ENCODE peak calls at places on chromosomes 1 and 21, in five cellular contexts. One of them, this sample, is unnamed.
A peak's percentile ranks its signal among the peaks of the same experiment; 100 is the strongest.

GRCh38 chr1:234851450-234852438 is 241.8 kb upstream of the IRF2BP2 start:
- DNase-seq in GM12891: no peak
- DNase-seq in K562: no peak
- DNase-seq in GM12878: no peak
- DNase-seq in SK-N-SH: no peak
- DNase-seq in this sample: no peak

GRCh38 chr1:84773933-84774497 is 83.8 kb upstream of the SSX2IP start:
- DNase-seq in GM12891: no peak
- DNase-seq in K562: no peak
- DNase-seq in GM12878: no peak
- DNase-seq in SK-N-SH: no peak
- DNase-seq in this sample: no peak

GRCh38 chr1:41322835-41323234 is 38.4 kb upstream of the FOXO6 start:
- DNase-seq in GM12891: peak; percentile 46
- DNase-seq in K562: peak; percentile 60
- DNase-seq in GM12878: no peak
- DNase-seq in SK-N-SH: peak; percentile 79
- DNase-seq in this sample: peak; percentile 48

GRCh38 chr21:46150491-46151121 is 4.8 kb downstream of the FTCD start:
- DNase-seq in GM12891: no peak
- DNase-seq in K562: no peak
- DNase-seq in GM12878: no peak
- DNase-seq in SK-N-SH: no peak
- DNase-seq in this sample: no peak

GRCh38 chr1:31760422-31760900 is 3.7 kb downstream of the ADGRB2 start:
- DNase-seq in GM12891: no peak
- DNase-seq in K562: no peak
- DNase-seq in GM12878: no peak
- DNase-seq in SK-N-SH: peak; percentile 56
- DNase-seq in this sample: no peak

GRCh38 chr1:59592924-59593323 is 221.8 kb upstream of the HOOK1 start:
- DNase-seq in GM12891: no peak
- DNase-seq in K562: no peak
- DNase-seq in GM12878: no peak
- DNase-seq in SK-N-SH: no peak
- DNase-seq in this sample: no peak

GRCh38 chr1:237851209-237851845 is 39.4 kb downstream of the ZP4 start:
- DNase-seq in GM12891: no peak
- DNase-seq in K562: peak; percentile 32
- DNase-seq in GM12878: no peak
- DNase-seq in SK-N-SH: peak; percentile 50
- DNase-seq in this sample: no peak

GRCh38 chr21:36691539-36692124 is 7.3 kb upstream of the SIM2 start:
- DNase-seq in GM12891: no peak
- DNase-seq in K562: no peak
- DNase-seq in GM12878: no peak
- DNase-seq in SK-N-SH: no peak
- DNase-seq in this sample: no peak

GRCh38 chr1:70528591-70529333 is 117.7 kb downstream of the CTH start:
- DNase-seq in GM12891: no peak
- DNase-seq in K562: peak; percentile 35
- DNase-seq in GM12878: no peak
- DNase-seq in SK-N-SH: peak; percentile 65
- DNase-seq in this sample: no peak

GRCh38 chr1:218658294-218658693 is 313.2 kb downstream of the TGFB2 start:
- DNase-seq in GM12891: no peak
- DNase-seq in K562: no peak
- DNase-seq in GM12878: no peak
- DNase-seq in SK-N-SH: no peak
- DNase-seq in this sample: no peak

GRCh38 chr1:9561429-9561828 is 22.2 kb downstream of the SLC25A33 start:
- DNase-seq in GM12891: no peak
- DNase-seq in K562: peak; percentile 56
- DNase-seq in GM12878: no peak
- DNase-seq in SK-N-SH: peak; percentile 30
- DNase-seq in this sample: no peak

GRCh38 chr1:113871597-113872113 is at the start of gene PTPN22:
- DNase-seq in GM12891: no peak
- DNase-seq in K562: no peak
- DNase-seq in GM12878: peak; percentile 90
- DNase-seq in SK-N-SH: no peak
- DNase-seq in this sample: no peak

GRCh38 chr1:28986296-28986910 is 72.0 kb downstream of the EPB41 start:
- DNase-seq in GM12891: no peak
- DNase-seq in K562: no peak
- DNase-seq in GM12878: no peak
- DNase-seq in SK-N-SH: no peak
- DNase-seq in this sample: no peak

GRCh38 chr1:228381336-228381735 is 25.3 kb downstream of the TRIM11 start:
- DNase-seq in GM12891: no peak
- DNase-seq in K562: no peak
- DNase-seq in GM12878: no peak
- DNase-seq in SK-N-SH: no peak
- DNase-seq in this sample: no peak

GRCh38 chr1:169151338-169151837 is 44.9 kb downstream of the ATP1B1 start:
- DNase-seq in GM12891: no peak
- DNase-seq in K562: no peak
- DNase-seq in GM12878: no peak
- DNase-seq in SK-N-SH: no peak
- DNase-seq in this sample: no peak

GRCh38 chr1:185213086-185213485 is 56.1 kb downstream of the SWT1 start:
- DNase-seq in GM12891: no peak
- DNase-seq in K562: no peak
- DNase-seq in GM12878: no peak
- DNase-seq in SK-N-SH: no peak
- DNase-seq in this sample: no peak

GRCh38 chr1:97190326-97190725 is 468.7 kb downstream of the PTBP2 start:
- DNase-seq in GM12891: no peak
- DNase-seq in K562: no peak
- DNase-seq in GM12878: no peak
- DNase-seq in SK-N-SH: no peak
- DNase-seq in this sample: no peak

GRCh38 chr1:97196825-97197516 is 475.4 kb downstream of the PTBP2 start:
- DNase-seq in GM12891: no peak
- DNase-seq in K562: no peak
- DNase-seq in GM12878: no peak
- DNase-seq in SK-N-SH: no peak
- DNase-seq in this sample: no peak

DNA sequence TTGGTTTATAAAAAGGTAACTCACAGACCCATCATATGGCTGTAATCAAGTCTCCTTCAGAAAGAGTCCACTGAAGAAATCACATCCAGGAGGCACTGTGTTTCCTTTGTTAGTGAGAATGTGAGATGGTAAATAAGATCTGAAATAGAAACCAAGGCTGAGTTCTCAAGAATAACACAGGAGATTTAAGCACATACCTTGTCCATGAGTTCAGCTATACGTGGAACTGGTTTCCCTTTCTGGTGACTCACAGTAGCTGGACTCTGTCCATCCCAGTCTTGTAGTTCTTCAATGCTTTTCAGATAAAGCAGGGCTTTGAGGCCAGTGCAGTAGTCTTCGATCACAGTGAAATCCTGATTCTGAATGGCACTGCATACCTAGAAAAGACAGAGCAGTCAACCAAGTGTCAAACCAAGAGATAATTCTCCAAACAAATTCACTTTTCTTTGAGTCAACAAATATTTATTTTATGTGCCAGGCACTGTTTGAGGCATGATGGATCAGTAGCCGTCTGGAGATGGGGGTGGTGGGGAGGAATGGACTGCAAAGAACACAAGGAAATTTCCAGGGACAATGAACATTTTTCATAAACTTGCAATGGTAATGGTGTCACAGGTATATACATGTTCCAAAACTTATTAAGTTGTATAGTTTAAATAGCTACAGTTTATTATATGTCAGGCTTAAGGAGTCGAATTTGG is 471.4 kb downstream of the PTBP2 start:
- DNase-seq in GM12891: no peak
- DNase-seq in K562: no peak
- DNase-seq in GM12878: no peak
- DNase-seq in SK-N-SH: no peak
- DNase-seq in this sample: no peak
- TF ChIP-seq POLR2AphosphoS5 in GM12891: no peak
- TF ChIP-seq POLR2AphosphoS5 in K562: no peak
- TF ChIP-seq POLR2AphosphoS5 in GM12878: no peak
- TF ChIP-seq POLR2AphosphoS5 in SK-N-SH: peak; percentile 68
- TF ChIP-seq POLR2AphosphoS5 in this sample: no peak

GRCh38 chr1:42430286-42430685 is 25.5 kb downstream of the ZMYND12 start:
- DNase-seq in GM12891: no peak
- DNase-seq in K562: no peak
- DNase-seq in GM12878: no peak
- DNase-seq in SK-N-SH: no peak
- DNase-seq in this sample: no peak
- TF ChIP-seq TAF1 in GM12891: no peak
- TF ChIP-seq TAF1 in K562: no peak
- TF ChIP-seq TAF1 in GM12878: no peak
- TF ChIP-seq TAF1 in SK-N-SH: no peak
- TF ChIP-seq TAF1 in this sample: no peak

DNA sequence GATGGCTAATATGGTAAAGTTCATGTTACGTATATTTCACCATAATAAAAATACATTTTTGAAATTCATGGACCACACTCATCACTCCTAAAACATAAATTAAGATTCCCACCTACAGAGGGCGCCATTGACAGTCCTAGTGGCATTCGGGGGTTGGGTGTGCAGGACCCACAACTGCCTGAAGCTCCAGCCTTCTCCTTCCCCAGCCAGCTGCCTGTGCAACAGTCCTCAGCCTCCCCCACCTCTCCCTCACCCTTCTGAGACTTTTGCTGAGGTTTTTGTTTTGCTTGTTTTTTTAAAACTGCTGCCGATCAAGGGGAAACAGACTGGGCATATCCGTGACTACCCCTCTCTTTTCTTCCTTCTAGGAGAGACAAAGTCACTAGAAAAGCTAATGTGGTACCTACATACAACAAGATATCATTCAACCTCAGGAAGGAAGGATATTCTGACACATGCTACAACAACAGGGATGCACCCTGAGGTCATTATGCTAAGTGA is 9.3 kb upstream of the EVA1C start:
- DNase-seq in GM12891: no peak
- DNase-seq in K562: peak; percentile 70
- DNase-seq in GM12878: peak; percentile 3
- DNase-seq in SK-N-SH: peak; percentile 81
- DNase-seq in this sample: no peak
- TF ChIP-seq POLR2AphosphoS5 in GM12891: no peak
- TF ChIP-seq POLR2AphosphoS5 in K562: no peak
- TF ChIP-seq POLR2AphosphoS5 in GM12878: no peak
- TF ChIP-seq POLR2AphosphoS5 in SK-N-SH: no peak
- TF ChIP-seq POLR2AphosphoS5 in this sample: no peak

GRCh38 chr1:236164273-236164672 is 21.9 kb downstream of the GPR137B start:
- DNase-seq in GM12891: no peak
- DNase-seq in K562: no peak
- DNase-seq in GM12878: no peak
- DNase-seq in SK-N-SH: no peak
- DNase-seq in this sample: no peak
- TF ChIP-seq TAF1 in GM12891: no peak
- TF ChIP-seq TAF1 in K562: no peak
- TF ChIP-seq TAF1 in GM12878: no peak
- TF ChIP-seq TAF1 in SK-N-SH: no peak
- TF ChIP-seq TAF1 in this sample: no peak

DNA sequence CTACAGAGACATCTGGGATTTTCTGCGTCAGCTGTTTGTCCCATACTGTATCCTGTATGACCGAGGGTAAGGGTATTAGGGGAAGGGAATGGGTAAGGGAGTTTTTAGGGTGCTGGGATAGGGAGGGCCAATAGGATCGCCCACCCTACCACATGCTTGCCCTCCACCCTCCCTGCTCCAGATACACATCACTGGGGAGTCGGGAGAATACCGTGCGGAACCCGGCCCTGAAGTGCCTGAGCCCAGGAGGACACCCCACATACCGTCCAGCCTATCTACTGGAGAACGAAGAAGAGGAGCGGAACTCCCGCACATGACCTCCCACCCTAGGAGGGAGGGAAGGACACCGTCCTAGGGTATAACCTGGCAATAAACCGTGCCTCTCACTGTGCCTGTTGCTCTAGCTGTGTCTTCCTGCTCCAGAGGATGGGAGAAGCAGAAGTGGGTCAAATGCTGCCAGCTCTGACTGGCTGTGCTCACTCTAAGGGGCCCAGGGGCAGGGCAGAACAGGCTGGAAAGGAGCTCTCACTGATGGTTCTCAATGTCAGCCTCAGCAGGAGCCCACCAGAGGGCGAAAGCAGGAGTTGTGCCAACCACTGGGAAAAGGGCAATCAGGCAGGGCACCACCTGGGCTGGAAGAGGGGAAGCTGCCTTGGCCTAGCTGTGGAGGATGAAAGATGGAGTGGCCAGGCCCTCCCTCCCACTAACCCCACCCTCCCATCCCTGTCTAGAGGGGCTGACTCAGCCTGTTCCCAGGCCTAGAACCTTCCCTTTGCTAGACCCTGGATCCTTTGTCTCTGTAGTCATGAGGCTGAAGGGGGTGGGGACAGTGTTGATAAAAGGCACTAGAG is 440 bp upstream of the LENEP start:
- DNase-seq in GM12891: no peak
- DNase-seq in K562: peak; percentile 63
- DNase-seq in GM12878: no peak
- DNase-seq in SK-N-SH: no peak
- DNase-seq in this sample: no peak
- TF ChIP-seq POLR2AphosphoS5 in GM12891: no peak
- TF ChIP-seq POLR2AphosphoS5 in K562: peak; percentile 47
- TF ChIP-seq POLR2AphosphoS5 in GM12878: no peak
- TF ChIP-seq POLR2AphosphoS5 in SK-N-SH: no peak
- TF ChIP-seq POLR2AphosphoS5 in this sample: no peak

DNA sequence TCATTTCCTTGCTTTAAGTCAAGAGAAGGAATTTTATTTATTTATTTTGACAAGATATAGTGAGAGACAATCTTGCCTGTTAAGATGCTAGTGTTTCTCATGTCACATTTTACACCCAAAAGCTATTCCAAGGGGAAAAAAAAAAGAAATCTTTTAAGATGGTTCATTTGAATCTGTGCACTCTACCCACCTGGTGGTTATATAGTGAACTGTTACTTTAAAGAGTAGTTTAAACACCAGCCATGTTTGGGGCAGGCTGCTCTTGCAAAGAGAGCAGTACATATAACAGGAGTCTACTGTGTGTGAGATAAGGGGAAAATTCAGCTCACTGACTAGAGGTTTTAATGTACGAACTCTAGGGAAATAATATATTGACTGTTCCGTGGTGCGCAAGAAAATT is 3.3 kb upstream of the ELAVL4 start:
- DNase-seq in GM12891: no peak
- DNase-seq in K562: peak; percentile 15
- DNase-seq in GM12878: no peak
- DNase-seq in SK-N-SH: no peak
- DNase-seq in this sample: no peak
- TF ChIP-seq TAF1 in GM12891: no peak
- TF ChIP-seq TAF1 in K562: no peak
- TF ChIP-seq TAF1 in GM12878: no peak
- TF ChIP-seq TAF1 in SK-N-SH: no peak
- TF ChIP-seq TAF1 in this sample: no peak

This sample was measured in GM12892.